ENCODE peak calls at places on chromosomes 2 and 18, in five cellular contexts. I, U, Z, D and X are unnamed samples.
A peak's percentile ranks its signal among the peaks of the same experiment; 100 is the strongest.

GRCh38 chr18:28837100-28837499 is 660.2 kb upstream of the CDH2 start:
- DNase-seq in I (no peak), U (no peak), Z (no peak), D (no peak), X (no peak)

GRCh38 chr2:157271590-157272203 is 14.2 kb downstream of the GALNT5 start:
- DNase-seq in I (no peak), U (no peak), Z (no peak), D (no peak), X (no peak)

GRCh38 chr18:30415903-30416302 is 626.6 kb downstream of the DSC3 start:
- DNase-seq in I (no peak), U (no peak), Z (no peak), D (no peak), X (no peak)

GRCh38 chr2:28312307-28313278 is 80.1 kb upstream of the FOSL2 start:
- DNase-seq in I (no peak), U (no peak), Z (no peak), D (no peak), X (no peak)

GRCh38 chr2:1655461-1655860 is 88.9 kb downstream of the PXDN start:
- DNase-seq in I (no peak), U (no peak), Z (no peak), D (no peak), X (no peak)

GRCh38 chr2:51000849-51001617 is 30.9 kb downstream of the NRXN1 start:
- DNase-seq in I (no peak), U (no peak), Z (no peak), D (no peak), X (no peak)

GRCh38 chr2:38709515-38710194 is 41.5 kb downstream of the SRSF7 start:
- DNase-seq in I (no peak), U (no peak), Z (no peak), D (no peak), X (no peak)

GRCh38 chr2:60556441-60556997 is 3.1 kb upstream of the BCL11A start:
- DNase-seq in I (no peak), U (no peak), Z (no peak), D (peak; percentile 42), X (no peak)

GRCh38 chr2:239275037-239275685 is 125.7 kb downstream of the HDAC4 start:
- DNase-seq in I (peak; percentile 98), U (peak; percentile 92), Z (no peak), D (peak; percentile 88), X (peak; percentile 27)

GRCh38 chr18:46859855-46860254 is 57.5 kb downstream of the PIAS2 start:
- DNase-seq in I (peak; percentile 54), U (no peak), Z (no peak), D (no peak), X (no peak)

GRCh38 chr2:173359231-173359630 is 4.6 kb downstream of the CDCA7 start:
- DNase-seq in I (no peak), U (no peak), Z (no peak), D (no peak), X (no peak)

GRCh38 chr2:202317080-202317859 is 51.7 kb downstream of the NOP58 start:
- DNase-seq in I (peak; percentile 93), U (peak; percentile 42), Z (no peak), D (peak; percentile 40), X (no peak)

GRCh38 chr2:61538920-61539559 is 884 bp upstream of the XPO1 start:
- DNase-seq in I (peak; percentile 41), U (no peak), Z (no peak), D (peak; percentile 48), X (no peak)

GRCh38 chr18:71808576-71808975 is 735.6 kb downstream of the CBLN2 start:
- DNase-seq in I (peak; percentile 32), U (no peak), Z (no peak), D (no peak), X (no peak)

GRCh38 chr18:24704921-24705620 is 244.6 kb downstream of the HRH4 start:
- DNase-seq in I (no peak), U (no peak), Z (no peak), D (no peak), X (no peak)

GRCh38 chr2:108950736-108951135 is 38.3 kb downstream of the EDAR start:
- DNase-seq in I (no peak), U (no peak), Z (no peak), D (no peak), X (no peak)

GRCh38 chr18:21489119-21489750 is 111.3 kb downstream of the ESCO1 start:
- DNase-seq in I (peak; percentile 58), U (peak; percentile 38), Z (peak; percentile 60), D (peak; percentile 33), X (no peak)

GRCh38 chr2:99722726-99723125 is 232.9 kb upstream of the REV1 start:
- DNase-seq in I (peak; percentile 33), U (no peak), Z (no peak), D (no peak), X (no peak)

GRCh38 chr2:32060266-32060665 is 3.1 kb upstream of the SPAST start:
- DNase-seq in I (no peak), U (no peak), Z (no peak), D (no peak), X (no peak)

GRCh38 chr2:239431536-239431935 is 30.7 kb upstream of the HDAC4 start:
- DNase-seq in I (no peak), U (no peak), Z (no peak), D (no peak), X (no peak)

GRCh38 chr2:213932-214693 is 49.7 kb downstream of the SH3YL1 start:
- DNase-seq in I (no peak), U (no peak), Z (no peak), D (no peak), X (no peak)

GRCh38 chr2:240968731-240969624 is 29.4 kb upstream of the SNED1 start:
- DNase-seq in I (no peak), U (no peak), Z (no peak), D (no peak), X (peak; percentile 12)

GRCh38 chr2:223267160-223267951 is 215.4 kb downstream of the KCNE4 start:
- DNase-seq in I (no peak), U (no peak), Z (no peak), D (no peak), X (no peak)

GRCh38 chr2:95121495-95122196 is at the start of gene MRPS5:
- DNase-seq in I (peak; percentile 74), U (peak; percentile 88), Z (peak; percentile 87), D (peak; percentile 86), X (peak; percentile 93)

GRCh38 chr2:86258106-86258505 is 58.8 kb downstream of the MRPL35 start:
- DNase-seq in I (no peak), U (no peak), Z (no peak), D (no peak), X (no peak)

GRCh38 chr2:180122874-180123273 is 115.8 kb upstream of the CWC22 start:
- DNase-seq in I (peak; percentile 66), U (peak; percentile 5), Z (no peak), D (no peak), X (no peak)

GRCh38 chr2:180128861-180129260 is 121.8 kb upstream of the CWC22 start:
- DNase-seq in I (no peak), U (no peak), Z (no peak), D (no peak), X (no peak)

GRCh38 chr2:180125245-180125962 is 118.3 kb upstream of the CWC22 start:
- DNase-seq in I (peak; percentile 95), U (peak; percentile 67), Z (peak; percentile 60), D (peak; percentile 59), X (no peak)

GRCh38 chr2:180124273-180124881 is 117.3 kb upstream of the CWC22 start:
- DNase-seq in I (peak; percentile 71), U (peak; percentile 42), Z (no peak), D (no peak), X (no peak)
- TF ChIP-seq CTCF in I (peak; percentile 50), U (peak; percentile 71), Z (peak; percentile 39), D (peak; percentile 50), X (no peak)

GRCh38 chr18:22734812-22735627 is 198.1 kb upstream of the RBBP8 start:
- DNase-seq in I (no peak), U (no peak), Z (no peak), D (no peak), X (no peak)
- TF ChIP-seq CTCF in I (no peak), U (no peak), Z (no peak), D (no peak), X (no peak)

DNA sequence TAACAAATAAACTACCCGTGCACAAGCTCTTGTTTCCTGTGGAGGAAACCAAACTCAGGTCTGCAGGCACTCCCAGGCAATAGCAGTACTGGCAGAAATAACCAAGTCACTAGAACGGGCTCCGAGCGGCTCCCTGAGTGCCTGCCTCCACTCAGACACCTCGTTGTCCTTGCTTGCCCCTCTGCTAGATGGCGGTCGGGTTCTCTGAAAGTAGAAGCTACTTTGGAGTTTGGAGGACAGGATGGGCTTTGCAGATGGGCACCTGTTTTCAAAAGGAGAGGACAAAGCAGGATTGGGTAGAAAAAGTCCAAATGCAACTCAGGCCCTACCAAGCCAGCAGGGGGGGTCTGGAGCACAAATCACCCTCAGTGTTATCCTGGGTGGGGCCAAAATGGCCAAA is 136.4 kb downstream of the LRRC30 start:
- DNase-seq in I (no peak), U (no peak), Z (peak; percentile 30), D (no peak), X (no peak)
- TF ChIP-seq CTCF in I (no peak), U (no peak), Z (peak; percentile 18), D (no peak), X (no peak)

GRCh38 chr2:189982087-189982486 is 80.4 kb downstream of the MSTN start:
- DNase-seq in I (no peak), U (no peak), Z (no peak), D (no peak), X (no peak)

DNA sequence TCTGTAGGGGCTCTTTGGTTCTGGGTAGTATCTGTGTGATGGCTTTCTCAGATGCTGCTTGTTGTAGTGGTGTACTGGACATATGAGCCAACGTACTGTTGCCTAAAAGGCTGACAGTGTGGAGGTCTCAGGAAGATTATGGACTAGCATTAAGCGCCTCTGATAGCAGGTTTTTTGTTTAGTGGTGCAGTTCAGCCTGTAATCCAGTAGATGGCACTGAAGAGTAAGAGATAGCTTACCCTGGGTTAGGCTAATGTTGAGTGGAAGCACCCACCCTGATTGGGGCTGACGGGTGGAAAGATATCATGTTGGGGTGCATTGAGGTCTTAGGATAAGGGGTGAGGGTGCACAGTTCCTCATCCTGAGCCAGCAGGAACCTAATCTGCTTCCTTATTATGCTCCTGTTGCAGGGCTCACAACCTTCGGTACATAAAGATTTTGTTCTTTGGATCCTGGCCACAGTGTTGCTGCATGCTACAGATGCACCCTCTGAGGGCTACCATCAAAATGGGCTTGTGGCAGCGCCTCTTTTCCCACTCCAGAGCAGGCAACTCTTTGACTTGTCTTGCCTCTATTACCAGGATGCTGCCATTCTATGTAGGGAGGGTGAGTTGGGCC is 79.6 kb downstream of the MSTN start:
- DNase-seq in I (no peak), U (no peak), Z (no peak), D (no peak), X (no peak)
- TF ChIP-seq CTCF in I (peak; percentile 49), U (no peak), Z (peak; percentile 38), D (no peak), X (no peak)

GRCh38 chr2:58131191-58132011 is 84.8 kb downstream of the VRK2 start:
- DNase-seq in I (peak; percentile 74), U (no peak), Z (no peak), D (no peak), X (no peak)
- TF ChIP-seq CTCF in I (peak; percentile 29), U (no peak), Z (no peak), D (no peak), X (no peak)

GRCh38 chr2:96241227-96241626 is 24.6 kb downstream of the TMEM127 start:
- DNase-seq in I (no peak), U (no peak), Z (peak; percentile 36), D (no peak), X (no peak)
- TF ChIP-seq CTCF in I (no peak), U (no peak), Z (no peak), D (no peak), X (no peak)

GRCh38 chr2:181949047-181949446 is 36.6 kb upstream of the PPP1R1C start:
- DNase-seq in I (no peak), U (peak; percentile 50), Z (no peak), D (no peak), X (no peak)
- TF ChIP-seq CTCF in I (no peak), U (no peak), Z (no peak), D (no peak), X (no peak)